ENCODE peak calls at places on chromosomes 3 and 15, in six cellular contexts. One of them, this sample, is unnamed.

GRCh38 chr3:13296662-13297061 is 123.5 kb downstream of the NUP210 start:
- DNase-seq in activated CD4-positive, alpha-beta T cell treated with anti-CD3 and anti-CD28 coated beads for 4 hours: no peak
- DNase-seq in foreskin fibroblast: no peak
- DNase-seq in SK-N-MC: no peak
- DNase-seq in stimulated activated effector memory CD8-positive, alpha-beta T cell treated with anti-CD3 and anti-CD28 coated beads, Interleukin-12 subunit alpha, Interleukin-12 subunit beta, amount 100 ng/mL, for 72 hours: no peak
- DNase-seq in kidney glomerular epithelial cell: no peak
- DNase-seq in this sample: no peak

GRCh38 chr3:46538803-46539442 is 27.2 kb downstream of the LRRC2 start:
- DNase-seq in activated CD4-positive, alpha-beta T cell treated with anti-CD3 and anti-CD28 coated beads for 4 hours: peak
- DNase-seq in foreskin fibroblast: peak
- DNase-seq in stimulated activated effector memory CD8-positive, alpha-beta T cell treated with anti-CD3 and anti-CD28 coated beads, Interleukin-12 subunit alpha, Interleukin-12 subunit beta, amount 100 ng/mL, for 72 hours: peak
- DNase-seq in SK-N-MC: peak
- DNase-seq in kidney glomerular epithelial cell: peak
- DNase-seq in this sample: peak

GRCh38 chr3:133573054-133573628 is 345 bp upstream of the CDV3 start:
- DNase-seq in stimulated activated effector memory CD8-positive, alpha-beta T cell treated with anti-CD3 and anti-CD28 coated beads, Interleukin-12 subunit alpha, Interleukin-12 subunit beta, amount 100 ng/mL, for 72 hours: peak
- DNase-seq in SK-N-MC: peak
- DNase-seq in activated CD4-positive, alpha-beta T cell treated with anti-CD3 and anti-CD28 coated beads for 4 hours: peak
- DNase-seq in kidney glomerular epithelial cell: no peak
- DNase-seq in foreskin fibroblast: peak
- DNase-seq in this sample: no peak

GRCh38 chr15:85756411-85757072 is 38.2 kb downstream of the KLHL25 start:
- DNase-seq in activated CD4-positive, alpha-beta T cell treated with anti-CD3 and anti-CD28 coated beads for 4 hours: no peak
- DNase-seq in kidney glomerular epithelial cell: no peak
- DNase-seq in SK-N-MC: no peak
- DNase-seq in foreskin fibroblast: peak
- DNase-seq in stimulated activated effector memory CD8-positive, alpha-beta T cell treated with anti-CD3 and anti-CD28 coated beads, Interleukin-12 subunit alpha, Interleukin-12 subunit beta, amount 100 ng/mL, for 72 hours: no peak
- DNase-seq in this sample: no peak

GRCh38 chr3:12891985-12892839 is 50.8 kb upstream of the RPL32 start:
- DNase-seq in foreskin fibroblast: peak
- DNase-seq in kidney glomerular epithelial cell: peak
- DNase-seq in activated CD4-positive, alpha-beta T cell treated with anti-CD3 and anti-CD28 coated beads for 4 hours: peak
- DNase-seq in SK-N-MC: peak
- DNase-seq in stimulated activated effector memory CD8-positive, alpha-beta T cell treated with anti-CD3 and anti-CD28 coated beads, Interleukin-12 subunit alpha, Interleukin-12 subunit beta, amount 100 ng/mL, for 72 hours: peak
- DNase-seq in this sample: peak

GRCh38 chr3:138452491-138452890 is 18.1 kb downstream of the ESYT3 start:
- DNase-seq in kidney glomerular epithelial cell: no peak
- DNase-seq in activated CD4-positive, alpha-beta T cell treated with anti-CD3 and anti-CD28 coated beads for 4 hours: no peak
- DNase-seq in SK-N-MC: no peak
- DNase-seq in stimulated activated effector memory CD8-positive, alpha-beta T cell treated with anti-CD3 and anti-CD28 coated beads, Interleukin-12 subunit alpha, Interleukin-12 subunit beta, amount 100 ng/mL, for 72 hours: no peak
- DNase-seq in foreskin fibroblast: no peak
- DNase-seq in this sample: no peak

GRCh38 chr3:114902691-114903101 is 244.4 kb downstream of the ZBTB20 start:
- DNase-seq in SK-N-MC: no peak
- DNase-seq in activated CD4-positive, alpha-beta T cell treated with anti-CD3 and anti-CD28 coated beads for 4 hours: no peak
- DNase-seq in foreskin fibroblast: peak
- DNase-seq in kidney glomerular epithelial cell: peak
- DNase-seq in stimulated activated effector memory CD8-positive, alpha-beta T cell treated with anti-CD3 and anti-CD28 coated beads, Interleukin-12 subunit alpha, Interleukin-12 subunit beta, amount 100 ng/mL, for 72 hours: no peak
- DNase-seq in this sample: no peak

GRCh38 chr3:121630355-121630754 is 30.3 kb downstream of the HCLS1 start:
- DNase-seq in kidney glomerular epithelial cell: no peak
- DNase-seq in foreskin fibroblast: no peak
- DNase-seq in SK-N-MC: no peak
- DNase-seq in stimulated activated effector memory CD8-positive, alpha-beta T cell treated with anti-CD3 and anti-CD28 coated beads, Interleukin-12 subunit alpha, Interleukin-12 subunit beta, amount 100 ng/mL, for 72 hours: no peak
- DNase-seq in activated CD4-positive, alpha-beta T cell treated with anti-CD3 and anti-CD28 coated beads for 4 hours: no peak
- DNase-seq in this sample: no peak

GRCh38 chr3:64595253-64595694 is 92.5 kb downstream of the ADAMTS9 start:
- DNase-seq in foreskin fibroblast: peak
- DNase-seq in kidney glomerular epithelial cell: no peak
- DNase-seq in stimulated activated effector memory CD8-positive, alpha-beta T cell treated with anti-CD3 and anti-CD28 coated beads, Interleukin-12 subunit alpha, Interleukin-12 subunit beta, amount 100 ng/mL, for 72 hours: no peak
- DNase-seq in SK-N-MC: no peak
- DNase-seq in activated CD4-positive, alpha-beta T cell treated with anti-CD3 and anti-CD28 coated beads for 4 hours: no peak
- DNase-seq in this sample: no peak

This sample was measured in hippocampal formation.